ENCODE peak calls at places on chromosomes 2 and 18, in eight cellular contexts. One of them, this sample, is unnamed.
A peak's percentile ranks its signal among the peaks of the same experiment; 100 is the strongest.

GRCh38 chr2:113178891-113179290 is 5.1 kb downstream of the PSD4 start:
- DNase-seq in GM23338: no peak
- DNase-seq in GM12891: no peak
- DNase-seq in K562: no peak
- DNase-seq in transverse colon: no peak
- DNase-seq in GM12892: no peak
- DNase-seq in spleen: peak; percentile 47
- DNase-seq in HepG2: no peak
- DNase-seq in this sample: no peak

GRCh38 chr2:104872034-104872865 is 18.3 kb downstream of the POU3F3 start:
- DNase-seq in GM23338: peak; percentile 90
- DNase-seq in GM12891: no peak
- DNase-seq in K562: no peak
- DNase-seq in transverse colon: no peak
- DNase-seq in GM12892: no peak
- DNase-seq in spleen: peak; percentile 73
- DNase-seq in HepG2: no peak
- DNase-seq in this sample: no peak

GRCh38 chr2:40957508-40957907 is 505.6 kb upstream of the SLC8A1 start:
- DNase-seq in GM23338: no peak
- DNase-seq in GM12891: no peak
- DNase-seq in K562: no peak
- DNase-seq in transverse colon: no peak
- DNase-seq in GM12892: no peak
- DNase-seq in spleen: peak; percentile 55
- DNase-seq in HepG2: peak; percentile 9
- DNase-seq in this sample: no peak

GRCh38 chr2:159201321-159202063 is 85.0 kb downstream of the WDSUB1 start:
- DNase-seq in GM23338: no peak
- DNase-seq in GM12891: peak; percentile 64
- DNase-seq in K562: no peak
- DNase-seq in transverse colon: no peak
- DNase-seq in GM12892: peak; percentile 38
- DNase-seq in spleen: peak; percentile 73
- DNase-seq in HepG2: no peak
- DNase-seq in this sample: no peak

GRCh38 chr2:11342561-11343343 is 1.7 kb downstream of the ROCK2 start:
- DNase-seq in GM23338: no peak
- DNase-seq in GM12891: no peak
- DNase-seq in K562: peak; percentile 38
- DNase-seq in transverse colon: peak; percentile 54
- DNase-seq in GM12892: no peak
- DNase-seq in spleen: no peak
- DNase-seq in HepG2: peak; percentile 94
- DNase-seq in this sample: peak; percentile 75

GRCh38 chr2:65918760-65919187 is 486.4 kb upstream of the SPRED2 start:
- DNase-seq in GM23338: peak; percentile 41
- DNase-seq in GM12891: no peak
- DNase-seq in K562: no peak
- DNase-seq in transverse colon: no peak
- DNase-seq in GM12892: no peak
- DNase-seq in spleen: no peak
- DNase-seq in HepG2: peak; percentile 76
- DNase-seq in this sample: no peak

GRCh38 chr2:174846218-174846617 is 81.9 kb upstream of the CHRNA1 start:
- DNase-seq in GM23338: no peak
- DNase-seq in GM12891: no peak
- DNase-seq in K562: no peak
- DNase-seq in transverse colon: no peak
- DNase-seq in GM12892: no peak
- DNase-seq in spleen: no peak
- DNase-seq in HepG2: no peak
- DNase-seq in this sample: no peak

GRCh38 chr2:109129921-109130725 is 1.1 kb downstream of the SH3RF3 start:
- DNase-seq in GM23338: peak; percentile 34
- DNase-seq in GM12891: no peak
- DNase-seq in K562: no peak
- DNase-seq in transverse colon: peak; percentile 11
- DNase-seq in GM12892: no peak
- DNase-seq in spleen: peak; percentile 79
- DNase-seq in HepG2: no peak
- DNase-seq in this sample: no peak

GRCh38 chr18:65221736-65222135 is 529.1 kb upstream of the CDH7 start:
- DNase-seq in GM23338: no peak
- DNase-seq in GM12891: no peak
- DNase-seq in K562: no peak
- DNase-seq in transverse colon: no peak
- DNase-seq in GM12892: no peak
- DNase-seq in spleen: no peak
- DNase-seq in HepG2: no peak
- DNase-seq in this sample: no peak

GRCh38 chr2:221364672-221365071 is 207.4 kb downstream of the EPHA4 start:
- DNase-seq in GM23338: no peak
- DNase-seq in GM12891: no peak
- DNase-seq in K562: no peak
- DNase-seq in transverse colon: no peak
- DNase-seq in GM12892: no peak
- DNase-seq in spleen: no peak
- DNase-seq in HepG2: no peak
- DNase-seq in this sample: no peak

GRCh38 chr2:191650896-191651773 is 26.8 kb upstream of the NABP1 start:
- DNase-seq in GM23338: no peak
- DNase-seq in GM12891: peak; percentile 18
- DNase-seq in K562: no peak
- DNase-seq in transverse colon: no peak
- DNase-seq in GM12892: peak; percentile 29
- DNase-seq in spleen: no peak
- DNase-seq in HepG2: no peak
- DNase-seq in this sample: no peak

GRCh38 chr18:8322486-8322885 is 286.8 kb upstream of the RAB12 start:
- DNase-seq in GM23338: no peak
- DNase-seq in GM12891: no peak
- DNase-seq in K562: no peak
- DNase-seq in transverse colon: no peak
- DNase-seq in GM12892: no peak
- DNase-seq in spleen: no peak
- DNase-seq in HepG2: no peak
- DNase-seq in this sample: no peak

GRCh38 chr18:48922801-48923730 is 27.7 kb downstream of the SMAD7 start:
- DNase-seq in GM23338: peak; percentile 41
- DNase-seq in GM12891: no peak
- DNase-seq in K562: peak; percentile 63
- DNase-seq in transverse colon: peak; percentile 79
- DNase-seq in GM12892: no peak
- DNase-seq in spleen: peak; percentile 84
- DNase-seq in HepG2: no peak
- DNase-seq in this sample: no peak

GRCh38 chr2:42961385-42961800 is 169.0 kb upstream of the HAAO start:
- DNase-seq in GM23338: peak; percentile 30
- DNase-seq in GM12891: no peak
- DNase-seq in K562: no peak
- DNase-seq in transverse colon: no peak
- DNase-seq in GM12892: no peak
- DNase-seq in spleen: no peak
- DNase-seq in HepG2: no peak
- DNase-seq in this sample: no peak

GRCh38 chr2:238988105-238988504 is 140.2 kb downstream of the TWIST2 start:
- DNase-seq in GM23338: no peak
- DNase-seq in GM12891: no peak
- DNase-seq in K562: no peak
- DNase-seq in transverse colon: no peak
- DNase-seq in GM12892: no peak
- DNase-seq in spleen: peak; percentile 52
- DNase-seq in HepG2: no peak
- DNase-seq in this sample: no peak

GRCh38 chr2:176107731-176108181 is 676 bp downstream of the HOXD11 start:
- DNase-seq in GM23338: no peak
- DNase-seq in GM12891: no peak
- DNase-seq in K562: no peak
- DNase-seq in transverse colon: no peak
- DNase-seq in GM12892: no peak
- DNase-seq in spleen: no peak
- DNase-seq in HepG2: no peak
- DNase-seq in this sample: no peak

GRCh38 chr2:42046819-42047487 is 868 bp upstream of the PKDCC start:
- DNase-seq in GM23338: peak; percentile 91
- DNase-seq in GM12891: no peak
- DNase-seq in K562: no peak
- DNase-seq in transverse colon: no peak
- DNase-seq in GM12892: no peak
- DNase-seq in spleen: no peak
- DNase-seq in HepG2: peak; percentile 58
- DNase-seq in this sample: no peak

GRCh38 chr2:167265722-167266121 is 377.4 kb downstream of the XIRP2 start:
- DNase-seq in GM23338: no peak
- DNase-seq in GM12891: no peak
- DNase-seq in K562: no peak
- DNase-seq in transverse colon: no peak
- DNase-seq in GM12892: no peak
- DNase-seq in spleen: no peak
- DNase-seq in HepG2: no peak
- DNase-seq in this sample: no peak

GRCh38 chr2:109305494-109306187 is 176.6 kb downstream of the SH3RF3 start:
- DNase-seq in GM23338: no peak
- DNase-seq in GM12891: no peak
- DNase-seq in K562: no peak
- DNase-seq in transverse colon: no peak
- DNase-seq in GM12892: no peak
- DNase-seq in spleen: no peak
- DNase-seq in HepG2: no peak
- DNase-seq in this sample: no peak

GRCh38 chr2:148257276-148257675 is 236.4 kb downstream of the MBD5 start:
- DNase-seq in GM23338: no peak
- DNase-seq in GM12891: no peak
- DNase-seq in K562: no peak
- DNase-seq in transverse colon: no peak
- DNase-seq in GM12892: no peak
- DNase-seq in spleen: no peak
- DNase-seq in HepG2: no peak
- DNase-seq in this sample: no peak

GRCh38 chr2:148258124-148258523 is 237.2 kb downstream of the MBD5 start:
- DNase-seq in GM23338: no peak
- DNase-seq in GM12891: no peak
- DNase-seq in K562: no peak
- DNase-seq in transverse colon: no peak
- DNase-seq in GM12892: no peak
- DNase-seq in spleen: no peak
- DNase-seq in HepG2: no peak
- DNase-seq in this sample: no peak

GRCh38 chr2:148255929-148256328 is 235.0 kb downstream of the MBD5 start:
- DNase-seq in GM23338: no peak
- DNase-seq in GM12891: no peak
- DNase-seq in K562: no peak
- DNase-seq in transverse colon: no peak
- DNase-seq in GM12892: no peak
- DNase-seq in spleen: peak; percentile 69
- DNase-seq in HepG2: no peak
- DNase-seq in this sample: no peak

GRCh38 chr2:148263890-148264289 is 243.0 kb downstream of the MBD5 start:
- DNase-seq in GM23338: no peak
- DNase-seq in GM12891: no peak
- DNase-seq in K562: no peak
- DNase-seq in transverse colon: no peak
- DNase-seq in GM12892: no peak
- DNase-seq in spleen: no peak
- DNase-seq in HepG2: no peak
- DNase-seq in this sample: no peak

DNA sequence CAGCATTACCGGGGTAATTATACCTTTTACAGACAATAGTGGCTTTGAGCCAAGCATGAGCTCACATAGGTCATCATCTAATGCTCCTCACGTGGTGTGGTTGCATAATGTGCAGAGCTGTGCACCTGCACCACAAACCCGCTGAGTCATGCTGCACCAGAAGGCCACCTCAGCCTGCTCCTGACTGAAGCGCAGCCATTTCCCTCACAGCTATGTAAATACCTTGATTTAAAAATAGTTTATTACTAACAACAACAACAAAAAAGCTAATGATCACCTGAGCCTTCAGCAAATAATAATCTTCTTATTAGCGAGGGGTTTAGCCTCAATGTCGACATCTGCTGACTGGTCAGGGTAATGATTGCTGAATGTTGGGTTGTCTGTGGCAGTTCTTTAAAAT is 238.8 kb downstream of the MBD5 start:
- DNase-seq in GM23338: peak; percentile 29
- DNase-seq in GM12891: no peak
- DNase-seq in K562: no peak
- DNase-seq in transverse colon: no peak
- DNase-seq in GM12892: no peak
- DNase-seq in spleen: no peak
- DNase-seq in HepG2: no peak
- DNase-seq in this sample: no peak
- TF ChIP-seq POLR2AphosphoS5 in GM23338: no peak
- TF ChIP-seq POLR2AphosphoS5 in GM12891: no peak
- TF ChIP-seq POLR2AphosphoS5 in K562: no peak
- TF ChIP-seq POLR2AphosphoS5 in transverse colon: no peak
- TF ChIP-seq POLR2AphosphoS5 in GM12892: no peak
- TF ChIP-seq POLR2AphosphoS5 in spleen: no peak
- TF ChIP-seq POLR2AphosphoS5 in HepG2: no peak
- TF ChIP-seq POLR2AphosphoS5 in this sample: no peak

GRCh38 chr2:119672161-119672862 is 6.7 kb upstream of the TMEM177 start:
- DNase-seq in GM23338: no peak
- DNase-seq in GM12891: no peak
- DNase-seq in K562: no peak
- DNase-seq in transverse colon: no peak
- DNase-seq in GM12892: no peak
- DNase-seq in spleen: no peak
- DNase-seq in HepG2: no peak
- DNase-seq in this sample: no peak
- TF ChIP-seq POLR2AphosphoS5 in GM23338: no peak
- TF ChIP-seq POLR2AphosphoS5 in GM12891: no peak
- TF ChIP-seq POLR2AphosphoS5 in K562: no peak
- TF ChIP-seq POLR2AphosphoS5 in transverse colon: no peak
- TF ChIP-seq POLR2AphosphoS5 in GM12892: no peak
- TF ChIP-seq POLR2AphosphoS5 in spleen: no peak
- TF ChIP-seq POLR2AphosphoS5 in HepG2: no peak
- TF ChIP-seq POLR2AphosphoS5 in this sample: no peak

GRCh38 chr2:21281876-21282514 is 158.2 kb downstream of the TDRD15 start:
- DNase-seq in GM23338: no peak
- DNase-seq in GM12891: no peak
- DNase-seq in K562: no peak
- DNase-seq in transverse colon: no peak
- DNase-seq in GM12892: no peak
- DNase-seq in spleen: no peak
- DNase-seq in HepG2: no peak
- DNase-seq in this sample: no peak
- TF ChIP-seq POLR2AphosphoS5 in GM23338: no peak
- TF ChIP-seq POLR2AphosphoS5 in GM12891: no peak
- TF ChIP-seq POLR2AphosphoS5 in K562: no peak
- TF ChIP-seq POLR2AphosphoS5 in transverse colon: no peak
- TF ChIP-seq POLR2AphosphoS5 in GM12892: no peak
- TF ChIP-seq POLR2AphosphoS5 in spleen: no peak
- TF ChIP-seq POLR2AphosphoS5 in HepG2: no peak
- TF ChIP-seq POLR2AphosphoS5 in this sample: no peak

DNA sequence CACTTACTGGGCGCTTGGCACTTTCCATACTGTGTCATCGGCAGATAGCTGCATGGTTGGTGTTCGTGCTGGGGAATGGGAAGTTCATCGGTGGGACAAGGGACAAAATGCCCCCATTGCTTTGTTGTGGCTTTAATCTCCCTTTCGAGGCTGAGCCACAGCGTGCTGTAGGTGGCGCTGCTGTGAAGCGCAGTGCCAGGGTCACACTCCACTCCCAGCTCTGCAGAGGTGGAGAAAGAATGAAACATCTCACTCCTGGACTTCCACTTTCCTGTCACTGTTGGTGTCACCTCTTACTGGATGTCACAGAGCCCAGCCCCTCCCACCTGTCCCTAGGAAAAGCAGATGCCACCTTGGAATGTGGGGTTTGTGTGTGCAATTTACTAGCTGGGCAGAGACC is 8.7 kb downstream of the TYMS start:
- DNase-seq in GM23338: peak; percentile 61
- DNase-seq in GM12891: no peak
- DNase-seq in K562: peak; percentile 50
- DNase-seq in transverse colon: no peak
- DNase-seq in GM12892: no peak
- DNase-seq in spleen: no peak
- DNase-seq in HepG2: no peak
- DNase-seq in this sample: no peak
- TF ChIP-seq POLR2AphosphoS5 in GM23338: no peak
- TF ChIP-seq POLR2AphosphoS5 in GM12891: no peak
- TF ChIP-seq POLR2AphosphoS5 in K562: no peak
- TF ChIP-seq POLR2AphosphoS5 in transverse colon: no peak
- TF ChIP-seq POLR2AphosphoS5 in GM12892: no peak
- TF ChIP-seq POLR2AphosphoS5 in spleen: peak; percentile 33
- TF ChIP-seq POLR2AphosphoS5 in HepG2: no peak
- TF ChIP-seq POLR2AphosphoS5 in this sample: no peak

This sample was measured in Panc1.